ENCODE peak calls at places on chromosomes 2 and 18, in six cellular contexts. One of them, this sample, is unnamed.

GRCh38 chr2:232854082-232854481 is 16.0 kb upstream of the SNORC start:
- DNase-seq in CD4-positive, alpha-beta T cell: no peak
- DNase-seq in endothelial cell of umbilical vein: peak; percentile 68
- DNase-seq in breast epithelium: no peak
- DNase-seq in activated effector memory CD4-positive, alpha-beta T cell treated with anti-CD3 and anti-CD28 coated beads, Interleukin-2, amount 50 U/mL, for 16 hours: no peak
- DNase-seq in GM12878: no peak
- DNase-seq in this sample: no peak

GRCh38 chr2:226994775-226995174 is 158.9 kb downstream of the RHBDD1 start:
- DNase-seq in CD4-positive, alpha-beta T cell: no peak
- DNase-seq in breast epithelium: no peak
- DNase-seq in activated effector memory CD4-positive, alpha-beta T cell treated with anti-CD3 and anti-CD28 coated beads, Interleukin-2, amount 50 U/mL, for 16 hours: no peak
- DNase-seq in endothelial cell of umbilical vein: no peak
- DNase-seq in GM12878: no peak
- DNase-seq in this sample: no peak

GRCh38 chr2:133077259-133077822 is 407.3 kb upstream of the LYPD1 start:
- DNase-seq in endothelial cell of umbilical vein: no peak
- DNase-seq in breast epithelium: no peak
- DNase-seq in CD4-positive, alpha-beta T cell: no peak
- DNase-seq in GM12878: no peak
- DNase-seq in activated effector memory CD4-positive, alpha-beta T cell treated with anti-CD3 and anti-CD28 coated beads, Interleukin-2, amount 50 U/mL, for 16 hours: no peak
- DNase-seq in this sample: no peak

GRCh38 chr2:2809771-2810170 is 478.7 kb upstream of the MYT1L start:
- DNase-seq in GM12878: no peak
- DNase-seq in CD4-positive, alpha-beta T cell: no peak
- DNase-seq in endothelial cell of umbilical vein: no peak
- DNase-seq in breast epithelium: no peak
- DNase-seq in activated effector memory CD4-positive, alpha-beta T cell treated with anti-CD3 and anti-CD28 coated beads, Interleukin-2, amount 50 U/mL, for 16 hours: no peak
- DNase-seq in this sample: peak; percentile 66

GRCh38 chr2:149020432-149020851 is 18.1 kb upstream of the LYPD6B start:
- DNase-seq in CD4-positive, alpha-beta T cell: no peak
- DNase-seq in activated effector memory CD4-positive, alpha-beta T cell treated with anti-CD3 and anti-CD28 coated beads, Interleukin-2, amount 50 U/mL, for 16 hours: no peak
- DNase-seq in breast epithelium: peak; percentile 67
- DNase-seq in GM12878: peak; percentile 88
- DNase-seq in endothelial cell of umbilical vein: no peak
- DNase-seq in this sample: no peak

GRCh38 chr2:143398701-143399260 is 269.6 kb downstream of the ARHGAP15 start:
- DNase-seq in breast epithelium: no peak
- DNase-seq in CD4-positive, alpha-beta T cell: no peak
- DNase-seq in activated effector memory CD4-positive, alpha-beta T cell treated with anti-CD3 and anti-CD28 coated beads, Interleukin-2, amount 50 U/mL, for 16 hours: no peak
- DNase-seq in GM12878: no peak
- DNase-seq in endothelial cell of umbilical vein: no peak
- DNase-seq in this sample: no peak

GRCh38 chr18:23626451-23627279 is 36.0 kb downstream of the ANKRD29 start:
- DNase-seq in breast epithelium: no peak
- DNase-seq in activated effector memory CD4-positive, alpha-beta T cell treated with anti-CD3 and anti-CD28 coated beads, Interleukin-2, amount 50 U/mL, for 16 hours: no peak
- DNase-seq in CD4-positive, alpha-beta T cell: no peak
- DNase-seq in endothelial cell of umbilical vein: peak; percentile 75
- DNase-seq in GM12878: no peak
- DNase-seq in this sample: no peak

GRCh38 chr18:56256659-56257058 is 381.7 kb downstream of the TXNL1 start:
- DNase-seq in breast epithelium: no peak
- DNase-seq in GM12878: no peak
- DNase-seq in CD4-positive, alpha-beta T cell: no peak
- DNase-seq in endothelial cell of umbilical vein: no peak
- DNase-seq in activated effector memory CD4-positive, alpha-beta T cell treated with anti-CD3 and anti-CD28 coated beads, Interleukin-2, amount 50 U/mL, for 16 hours: no peak
- DNase-seq in this sample: no peak

GRCh38 chr2:130355181-130355577 is 677 bp upstream of the PTPN18 start:
- DNase-seq in breast epithelium: no peak
- DNase-seq in endothelial cell of umbilical vein: no peak
- DNase-seq in activated effector memory CD4-positive, alpha-beta T cell treated with anti-CD3 and anti-CD28 coated beads, Interleukin-2, amount 50 U/mL, for 16 hours: no peak
- DNase-seq in GM12878: no peak
- DNase-seq in CD4-positive, alpha-beta T cell: no peak
- DNase-seq in this sample: no peak

GRCh38 chr2:32064021-32064678 is 794 bp downstream of the SPAST start:
- DNase-seq in breast epithelium: no peak
- DNase-seq in GM12878: no peak
- DNase-seq in activated effector memory CD4-positive, alpha-beta T cell treated with anti-CD3 and anti-CD28 coated beads, Interleukin-2, amount 50 U/mL, for 16 hours: no peak
- DNase-seq in CD4-positive, alpha-beta T cell: peak; percentile 35
- DNase-seq in endothelial cell of umbilical vein: peak; percentile 32
- DNase-seq in this sample: no peak

GRCh38 chr18:45505497-45506206 is 109.6 kb upstream of the SLC14A2 start:
- DNase-seq in CD4-positive, alpha-beta T cell: no peak
- DNase-seq in breast epithelium: no peak
- DNase-seq in activated effector memory CD4-positive, alpha-beta T cell treated with anti-CD3 and anti-CD28 coated beads, Interleukin-2, amount 50 U/mL, for 16 hours: no peak
- DNase-seq in GM12878: no peak
- DNase-seq in endothelial cell of umbilical vein: no peak
- DNase-seq in this sample: no peak

GRCh38 chr2:45826889-45827635 is 175.6 kb downstream of the PRKCE start:
- DNase-seq in CD4-positive, alpha-beta T cell: no peak
- DNase-seq in endothelial cell of umbilical vein: peak; percentile 48
- DNase-seq in GM12878: no peak
- DNase-seq in activated effector memory CD4-positive, alpha-beta T cell treated with anti-CD3 and anti-CD28 coated beads, Interleukin-2, amount 50 U/mL, for 16 hours: no peak
- DNase-seq in breast epithelium: no peak
- DNase-seq in this sample: no peak

GRCh38 chr2:126715111-126715510 is 59.2 kb downstream of the GYPC start:
- DNase-seq in endothelial cell of umbilical vein: no peak
- DNase-seq in breast epithelium: no peak
- DNase-seq in activated effector memory CD4-positive, alpha-beta T cell treated with anti-CD3 and anti-CD28 coated beads, Interleukin-2, amount 50 U/mL, for 16 hours: no peak
- DNase-seq in GM12878: no peak
- DNase-seq in CD4-positive, alpha-beta T cell: no peak
- DNase-seq in this sample: no peak

GRCh38 chr2:949894-950626 is 589 bp upstream of the SNTG2 start:
- DNase-seq in activated effector memory CD4-positive, alpha-beta T cell treated with anti-CD3 and anti-CD28 coated beads, Interleukin-2, amount 50 U/mL, for 16 hours: no peak
- DNase-seq in CD4-positive, alpha-beta T cell: no peak
- DNase-seq in GM12878: no peak
- DNase-seq in endothelial cell of umbilical vein: no peak
- DNase-seq in breast epithelium: no peak
- DNase-seq in this sample: peak; percentile 70

GRCh38 chr2:14530506-14530905 is 102.0 kb upstream of the LRATD1 start:
- DNase-seq in breast epithelium: no peak
- DNase-seq in activated effector memory CD4-positive, alpha-beta T cell treated with anti-CD3 and anti-CD28 coated beads, Interleukin-2, amount 50 U/mL, for 16 hours: no peak
- DNase-seq in GM12878: no peak
- DNase-seq in CD4-positive, alpha-beta T cell: no peak
- DNase-seq in endothelial cell of umbilical vein: no peak
- DNase-seq in this sample: no peak

GRCh38 chr2:99831772-99832171 is 310.6 kb downstream of the AFF3 start:
- DNase-seq in breast epithelium: no peak
- DNase-seq in endothelial cell of umbilical vein: no peak
- DNase-seq in GM12878: no peak
- DNase-seq in activated effector memory CD4-positive, alpha-beta T cell treated with anti-CD3 and anti-CD28 coated beads, Interleukin-2, amount 50 U/mL, for 16 hours: no peak
- DNase-seq in CD4-positive, alpha-beta T cell: no peak
- DNase-seq in this sample: no peak

GRCh38 chr18:77250501-77250925 is 865 bp downstream of the GALR1 start:
- DNase-seq in CD4-positive, alpha-beta T cell: no peak
- DNase-seq in endothelial cell of umbilical vein: no peak
- DNase-seq in activated effector memory CD4-positive, alpha-beta T cell treated with anti-CD3 and anti-CD28 coated beads, Interleukin-2, amount 50 U/mL, for 16 hours: no peak
- DNase-seq in breast epithelium: no peak
- DNase-seq in GM12878: no peak
- DNase-seq in this sample: no peak

GRCh38 chr2:104318001-104318555 is 535.8 kb upstream of the POU3F3 start:
- DNase-seq in endothelial cell of umbilical vein: no peak
- DNase-seq in breast epithelium: no peak
- DNase-seq in activated effector memory CD4-positive, alpha-beta T cell treated with anti-CD3 and anti-CD28 coated beads, Interleukin-2, amount 50 U/mL, for 16 hours: no peak
- DNase-seq in GM12878: no peak
- DNase-seq in CD4-positive, alpha-beta T cell: no peak
- DNase-seq in this sample: no peak

GRCh38 chr18:58819051-58819450 is 45.6 kb upstream of the ZNF532 start:
- DNase-seq in CD4-positive, alpha-beta T cell: no peak
- DNase-seq in breast epithelium: no peak
- DNase-seq in endothelial cell of umbilical vein: no peak
- DNase-seq in GM12878: peak; percentile 70
- DNase-seq in activated effector memory CD4-positive, alpha-beta T cell treated with anti-CD3 and anti-CD28 coated beads, Interleukin-2, amount 50 U/mL, for 16 hours: no peak
- DNase-seq in this sample: no peak

GRCh38 chr18:49728542-49728941 is 84.8 kb downstream of the ACAA2 start:
- DNase-seq in CD4-positive, alpha-beta T cell: no peak
- DNase-seq in breast epithelium: no peak
- DNase-seq in endothelial cell of umbilical vein: peak; percentile 54
- DNase-seq in GM12878: no peak
- DNase-seq in activated effector memory CD4-positive, alpha-beta T cell treated with anti-CD3 and anti-CD28 coated beads, Interleukin-2, amount 50 U/mL, for 16 hours: no peak
- DNase-seq in this sample: no peak

GRCh38 chr2:91442246-91442905 is 2750.9 kb downstream of the RPIA start:
- DNase-seq in activated effector memory CD4-positive, alpha-beta T cell treated with anti-CD3 and anti-CD28 coated beads, Interleukin-2, amount 50 U/mL, for 16 hours: peak; percentile 67
- DNase-seq in CD4-positive, alpha-beta T cell: peak; percentile 37
- DNase-seq in GM12878: no peak
- DNase-seq in endothelial cell of umbilical vein: peak; percentile 1
- DNase-seq in breast epithelium: peak; percentile 54
- DNase-seq in this sample: peak; percentile 80

GRCh38 chr2:1586946-1587840 is 157.1 kb downstream of the PXDN start:
- DNase-seq in CD4-positive, alpha-beta T cell: no peak
- DNase-seq in GM12878: no peak
- DNase-seq in endothelial cell of umbilical vein: no peak
- DNase-seq in breast epithelium: no peak
- DNase-seq in activated effector memory CD4-positive, alpha-beta T cell treated with anti-CD3 and anti-CD28 coated beads, Interleukin-2, amount 50 U/mL, for 16 hours: peak; percentile 38
- DNase-seq in this sample: peak; percentile 59

GRCh38 chr2:234587341-234588053 is 90.6 kb upstream of the ARL4C start:
- DNase-seq in CD4-positive, alpha-beta T cell: no peak
- DNase-seq in activated effector memory CD4-positive, alpha-beta T cell treated with anti-CD3 and anti-CD28 coated beads, Interleukin-2, amount 50 U/mL, for 16 hours: no peak
- DNase-seq in endothelial cell of umbilical vein: no peak
- DNase-seq in GM12878: no peak
- DNase-seq in breast epithelium: no peak
- DNase-seq in this sample: no peak

GRCh38 chr2:127721978-127722355 is 20.7 kb downstream of the SFT2D3 start:
- DNase-seq in CD4-positive, alpha-beta T cell: no peak
- DNase-seq in GM12878: no peak
- DNase-seq in activated effector memory CD4-positive, alpha-beta T cell treated with anti-CD3 and anti-CD28 coated beads, Interleukin-2, amount 50 U/mL, for 16 hours: no peak
- DNase-seq in breast epithelium: no peak
- DNase-seq in endothelial cell of umbilical vein: no peak
- DNase-seq in this sample: no peak

GRCh38 chr2:81714817-81715216 is 1410.3 kb upstream of the LRRTM1 start:
- DNase-seq in endothelial cell of umbilical vein: no peak
- DNase-seq in activated effector memory CD4-positive, alpha-beta T cell treated with anti-CD3 and anti-CD28 coated beads, Interleukin-2, amount 50 U/mL, for 16 hours: no peak
- DNase-seq in breast epithelium: no peak
- DNase-seq in GM12878: no peak
- DNase-seq in CD4-positive, alpha-beta T cell: no peak
- DNase-seq in this sample: no peak

GRCh38 chr2:68426885-68427579 is 40.1 kb downstream of the FBXO48 start:
- DNase-seq in CD4-positive, alpha-beta T cell: no peak
- DNase-seq in breast epithelium: no peak
- DNase-seq in endothelial cell of umbilical vein: no peak
- DNase-seq in GM12878: no peak
- DNase-seq in activated effector memory CD4-positive, alpha-beta T cell treated with anti-CD3 and anti-CD28 coated beads, Interleukin-2, amount 50 U/mL, for 16 hours: no peak
- DNase-seq in this sample: no peak

GRCh38 chr2:101988541-101988940 is 3.2 kb upstream of the IL1R2 start:
- DNase-seq in CD4-positive, alpha-beta T cell: no peak
- DNase-seq in GM12878: no peak
- DNase-seq in activated effector memory CD4-positive, alpha-beta T cell treated with anti-CD3 and anti-CD28 coated beads, Interleukin-2, amount 50 U/mL, for 16 hours: no peak
- DNase-seq in endothelial cell of umbilical vein: no peak
- DNase-seq in breast epithelium: no peak
- DNase-seq in this sample: no peak

GRCh38 chr2:108382196-108382595 is 4.4 kb downstream of the SULT1C4 start:
- DNase-seq in endothelial cell of umbilical vein: no peak
- DNase-seq in breast epithelium: no peak
- DNase-seq in activated effector memory CD4-positive, alpha-beta T cell treated with anti-CD3 and anti-CD28 coated beads, Interleukin-2, amount 50 U/mL, for 16 hours: no peak
- DNase-seq in CD4-positive, alpha-beta T cell: no peak
- DNase-seq in GM12878: no peak
- DNase-seq in this sample: no peak

GRCh38 chr2:149219853-149220252 is 110.5 kb upstream of the LYPD6 start:
- DNase-seq in CD4-positive, alpha-beta T cell: no peak
- DNase-seq in breast epithelium: no peak
- DNase-seq in GM12878: no peak
- DNase-seq in endothelial cell of umbilical vein: no peak
- DNase-seq in activated effector memory CD4-positive, alpha-beta T cell treated with anti-CD3 and anti-CD28 coated beads, Interleukin-2, amount 50 U/mL, for 16 hours: no peak
- DNase-seq in this sample: no peak

GRCh38 chr18:25734336-25734735 is 356.1 kb downstream of the SS18 start:
- DNase-seq in activated effector memory CD4-positive, alpha-beta T cell treated with anti-CD3 and anti-CD28 coated beads, Interleukin-2, amount 50 U/mL, for 16 hours: no peak
- DNase-seq in CD4-positive, alpha-beta T cell: no peak
- DNase-seq in breast epithelium: no peak
- DNase-seq in endothelial cell of umbilical vein: no peak
- DNase-seq in GM12878: no peak
- DNase-seq in this sample: no peak

GRCh38 chr2:145166716-145167115 is 646.8 kb upstream of the ZEB2 start:
- DNase-seq in GM12878: no peak
- DNase-seq in CD4-positive, alpha-beta T cell: no peak
- DNase-seq in endothelial cell of umbilical vein: no peak
- DNase-seq in breast epithelium: no peak
- DNase-seq in activated effector memory CD4-positive, alpha-beta T cell treated with anti-CD3 and anti-CD28 coated beads, Interleukin-2, amount 50 U/mL, for 16 hours: no peak
- DNase-seq in this sample: no peak

GRCh38 chr2:238847841-238848565 is at the start of gene TWIST2:
- DNase-seq in activated effector memory CD4-positive, alpha-beta T cell treated with anti-CD3 and anti-CD28 coated beads, Interleukin-2, amount 50 U/mL, for 16 hours: no peak
- DNase-seq in breast epithelium: no peak
- DNase-seq in endothelial cell of umbilical vein: peak; percentile 50
- DNase-seq in CD4-positive, alpha-beta T cell: no peak
- DNase-seq in GM12878: no peak
- DNase-seq in this sample: no peak

GRCh38 chr2:26530696-26531095 is 52.8 kb upstream of the OTOF start:
- DNase-seq in endothelial cell of umbilical vein: peak; percentile 7
- DNase-seq in breast epithelium: peak; percentile 25
- DNase-seq in CD4-positive, alpha-beta T cell: no peak
- DNase-seq in GM12878: no peak
- DNase-seq in activated effector memory CD4-positive, alpha-beta T cell treated with anti-CD3 and anti-CD28 coated beads, Interleukin-2, amount 50 U/mL, for 16 hours: peak; percentile 42
- DNase-seq in this sample: peak; percentile 25

GRCh38 chr2:121471571-121472464 is 58.9 kb upstream of the RNU4ATAC start:
- DNase-seq in CD4-positive, alpha-beta T cell: no peak
- DNase-seq in breast epithelium: no peak
- DNase-seq in activated effector memory CD4-positive, alpha-beta T cell treated with anti-CD3 and anti-CD28 coated beads, Interleukin-2, amount 50 U/mL, for 16 hours: no peak
- DNase-seq in GM12878: no peak
- DNase-seq in endothelial cell of umbilical vein: peak; percentile 13
- DNase-seq in this sample: no peak

GRCh38 chr2:217106650-217107014 is 246.8 kb upstream of the TNP1 start:
- DNase-seq in GM12878: no peak
- DNase-seq in CD4-positive, alpha-beta T cell: no peak
- DNase-seq in activated effector memory CD4-positive, alpha-beta T cell treated with anti-CD3 and anti-CD28 coated beads, Interleukin-2, amount 50 U/mL, for 16 hours: no peak
- DNase-seq in breast epithelium: no peak
- DNase-seq in endothelial cell of umbilical vein: no peak
- DNase-seq in this sample: no peak

GRCh38 chr2:25483584-25484266 is 142.0 kb upstream of the DNMT3A start:
- DNase-seq in breast epithelium: no peak
- DNase-seq in GM12878: no peak
- DNase-seq in CD4-positive, alpha-beta T cell: no peak
- DNase-seq in endothelial cell of umbilical vein: no peak
- DNase-seq in activated effector memory CD4-positive, alpha-beta T cell treated with anti-CD3 and anti-CD28 coated beads, Interleukin-2, amount 50 U/mL, for 16 hours: no peak
- DNase-seq in this sample: no peak

GRCh38 chr2:226017107-226017506 is 617.6 kb downstream of the NYAP2 start:
- DNase-seq in CD4-positive, alpha-beta T cell: no peak
- DNase-seq in GM12878: no peak
- DNase-seq in endothelial cell of umbilical vein: no peak
- DNase-seq in breast epithelium: no peak
- DNase-seq in activated effector memory CD4-positive, alpha-beta T cell treated with anti-CD3 and anti-CD28 coated beads, Interleukin-2, amount 50 U/mL, for 16 hours: no peak
- DNase-seq in this sample: no peak

GRCh38 chr18:44229693-44230108 is 451.0 kb upstream of the SETBP1 start:
- DNase-seq in GM12878: no peak
- DNase-seq in breast epithelium: peak; percentile 62
- DNase-seq in activated effector memory CD4-positive, alpha-beta T cell treated with anti-CD3 and anti-CD28 coated beads, Interleukin-2, amount 50 U/mL, for 16 hours: no peak
- DNase-seq in CD4-positive, alpha-beta T cell: no peak
- DNase-seq in endothelial cell of umbilical vein: peak; percentile 36
- DNase-seq in this sample: no peak